ENCODE peak calls at places on chromosomes 11 and 22, in seven cellular contexts. R is HCT116, Y is stomach, I is HL-60, B is HepG2, H is transverse colon, K is SK-N-SH. C is an unnamed sample.

GRCh38 chr11:78066471-78066870 is 2.8 kb downstream of the THRSP start:
- DNase-seq in I (peak; percentile 38), B (no peak), H (no peak), Y (no peak), K (no peak), R (no peak), C (no peak)

GRCh38 chr11:95717314-95717713 is 72.3 kb downstream of the FAM76B start:
- DNase-seq in I (no peak), B (no peak), R (no peak), Y (no peak), H (no peak), K (no peak), C (no peak)

GRCh38 chr11:1275021-1275420 is 34.4 kb downstream of the TOLLIP start:
- DNase-seq in I (no peak), B (no peak), Y (no peak), R (no peak), H (no peak), K (no peak), C (no peak)

GRCh38 chr11:66317766-66318575 is 1.1 kb upstream of the CD248 start:
- DNase-seq in B (peak; percentile 70), H (peak; percentile 47), R (no peak), Y (peak; percentile 36), K (peak; percentile 69), I (peak; percentile 98), C (peak; percentile 91)

GRCh38 chr22:46116491-46116958 is 33.8 kb upstream of the PPARA start:
- DNase-seq in K (peak; percentile 99), Y (peak; percentile 96), B (peak; percentile 74), I (peak; percentile 84), R (peak; percentile 66), H (peak; percentile 95), C (peak; percentile 97)

GRCh38 chr11:102517670-102518069 is 12.9 kb downstream of the MMP7 start:
- DNase-seq in Y (no peak), I (no peak), H (no peak), B (no peak), R (no peak), K (no peak), C (no peak)

GRCh38 chr11:17333799-17334586 is 17.6 kb upstream of the NCR3LG1 start:
- DNase-seq in B (no peak), Y (no peak), K (no peak), R (no peak), I (no peak), H (no peak), C (no peak)

GRCh38 chr11:2132874-2133480 is 6.2 kb downstream of the IGF2 start:
- DNase-seq in K (no peak), B (no peak), I (no peak), Y (no peak), R (no peak), H (no peak), C (no peak)

GRCh38 chr22:48559647-48560388 is 1267.9 kb downstream of the BRD1 start:
- DNase-seq in Y (no peak), I (no peak), R (no peak), H (no peak), K (no peak), B (no peak), C (no peak)

GRCh38 chr11:135008001-135008405 is 596.0 kb upstream of the B3GAT1 start:
- DNase-seq in K (peak; percentile 43), B (no peak), R (no peak), Y (no peak), I (no peak), H (no peak), C (no peak)

GRCh38 chr11:1005913-1006312 is 30.6 kb downstream of the MUC6 start:
- DNase-seq in R (no peak), H (no peak), Y (peak; percentile 74), I (no peak), B (no peak), K (peak; percentile 60), C (peak; percentile 83)

GRCh38 chr11:66510271-66510989 is at the start of gene BBS1:
- DNase-seq in I (peak; percentile 81), Y (peak; percentile 90), R (peak; percentile 52), B (peak; percentile 63), H (peak; percentile 89), K (peak; percentile 92), C (peak; percentile 93)

GRCh38 chr11:45885274-45885920 is at the start of gene MAPK8IP1:
- DNase-seq in H (peak; percentile 56), B (peak; percentile 47), R (no peak), Y (peak; percentile 62), K (peak; percentile 97), I (no peak), C (no peak)

GRCh38 chr11:82701847-82702520 is 31.7 kb downstream of the FAM181B start:
- DNase-seq in I (peak; percentile 27), H (peak; percentile 11), R (peak; percentile 24), Y (no peak), K (peak; percentile 49), B (peak; percentile 37), C (no peak)

GRCh38 chr11:41099654-41100053 is 359.8 kb downstream of the LRRC4C start:
- DNase-seq in H (no peak), I (no peak), Y (no peak), R (no peak), K (no peak), B (no peak), C (no peak)

GRCh38 chr11:113350646-113351045 is 36.3 kb downstream of the TTC12 start:
- DNase-seq in B (no peak), R (no peak), I (no peak), Y (no peak), H (no peak), K (no peak), C (no peak)

GRCh38 chr22:23892130-23892529 is 2.1 kb upstream of the MIF start:
- DNase-seq in I (no peak), K (no peak), B (no peak), R (no peak), H (no peak), Y (no peak), C (no peak)

GRCh38 chr11:102293873-102294601 is 23.2 kb upstream of the BIRC3 start:
- DNase-seq in I (peak; percentile 38), Y (no peak), K (no peak), B (peak; percentile 54), R (peak; percentile 62), H (no peak), C (no peak)

GRCh38 chr11:30281476-30282288 is 41.2 kb upstream of the ARL14EP start:
- DNase-seq in H (no peak), I (no peak), B (no peak), Y (no peak), K (no peak), R (no peak), C (no peak)

GRCh38 chr11:65135633-65136145 is 1.4 kb upstream of the SYVN1 start:
- DNase-seq in H (no peak), I (no peak), K (no peak), Y (no peak), B (no peak), R (no peak), C (no peak)

GRCh38 chr11:114166897-114167323 is 107.4 kb downstream of the ZBTB16 start:
- DNase-seq in I (no peak), R (no peak), H (no peak), K (no peak), B (no peak), Y (no peak), C (peak; percentile 82)

GRCh38 chr22:19753090-19753842 is 7.3 kb upstream of the TBX1 start:
- DNase-seq in B (no peak), Y (no peak), H (no peak), K (no peak), I (no peak), R (no peak), C (no peak)

GRCh38 chr11:553949-554398 is 6.6 kb downstream of the LMNTD2 start:
- DNase-seq in B (no peak), I (no peak), Y (no peak), H (no peak), K (no peak), R (no peak), C (no peak)

GRCh38 chr11:11218287-11218986 is 134.6 kb downstream of the CSNK2A3 start:
- DNase-seq in R (no peak), Y (peak; percentile 61), K (no peak), H (peak; percentile 17), I (no peak), B (no peak), C (no peak)
- TF ChIP-seq POLR2AphosphoS5 in R (no peak), Y (no peak), K (no peak), H (no peak), I (no peak), B (no peak), C (no peak)

GRCh38 chr11:69010964-69011623 is 2.0 kb downstream of the MRGPRF start:
- DNase-seq in R (peak; percentile 47), I (peak; percentile 37), Y (peak; percentile 81), K (peak; percentile 40), B (no peak), H (peak; percentile 78), C (peak; percentile 97)
- TF ChIP-seq POLR2AphosphoS5 in R (peak; percentile 71), I (no peak), Y (peak; percentile 15), K (no peak), B (no peak), H (peak; percentile 75), C (peak; percentile 88)

GRCh38 chr11:22659783-22660182 is 6.6 kb upstream of the GAS2 start:
- DNase-seq in I (no peak), K (no peak), H (no peak), Y (no peak), B (no peak), R (no peak), C (no peak)

GRCh38 chr11:22657101-22657694 is 9.2 kb upstream of the GAS2 start:
- DNase-seq in I (no peak), H (no peak), B (no peak), Y (no peak), K (no peak), R (no peak), C (no peak)

GRCh38 chr11:22656128-22656527 is 10.3 kb upstream of the GAS2 start:
- DNase-seq in H (no peak), B (no peak), Y (no peak), I (no peak), K (no peak), R (no peak), C (no peak)
- TF ChIP-seq POLR2AphosphoS5 in H (no peak), B (no peak), Y (no peak), I (no peak), K (no peak), R (no peak), C (no peak)

GRCh38 chr11:105142167-105142566 is 2.6 kb upstream of the CARD18 start:
- DNase-seq in B (no peak), Y (no peak), R (no peak), K (no peak), H (no peak), I (no peak), C (no peak)

GRCh38 chr11:105135873-105136272 is 3.7 kb downstream of the CARD18 start:
- DNase-seq in B (no peak), Y (no peak), H (no peak), K (no peak), R (no peak), I (no peak), C (no peak)

GRCh38 chr11:105132716-105133511 is 6.7 kb downstream of the CARD18 start:
- DNase-seq in H (no peak), I (no peak), Y (no peak), B (peak; percentile 6), K (no peak), R (no peak), C (no peak)

GRCh38 chr11:105139669-105140068 is at the start of gene CARD18:
- DNase-seq in I (no peak), Y (no peak), H (no peak), B (no peak), R (no peak), K (no peak), C (no peak)

DNA sequence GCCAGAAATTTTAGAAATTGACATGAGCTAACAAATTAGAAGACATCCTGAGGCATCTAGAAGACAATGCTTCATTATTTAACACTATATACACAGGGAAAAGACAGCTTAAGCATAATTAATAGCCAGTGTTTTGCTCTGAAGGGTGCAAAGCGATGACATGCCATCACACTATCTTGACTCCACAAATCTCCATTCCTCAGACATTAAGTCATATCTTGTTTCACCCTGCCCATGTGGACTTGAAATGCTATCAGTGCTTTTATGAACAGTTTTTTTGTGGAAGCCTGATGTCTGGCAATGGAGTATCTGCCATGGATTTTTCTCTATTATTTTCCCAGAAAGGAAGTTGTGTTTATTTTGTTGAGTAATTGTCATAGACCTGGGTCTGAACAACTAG is 2.3 kb downstream of the CARD18 start:
- DNase-seq in B (no peak), Y (no peak), H (no peak), I (no peak), R (no peak), K (no peak), C (no peak)
- TF ChIP-seq POLR2AphosphoS5 in B (no peak), Y (no peak), H (no peak), I (no peak), R (no peak), K (no peak), C (no peak)

C was measured in sigmoid colon.